ENCODE peak calls at places on chromosomes 13 and 19, in eight cellular contexts. One of them, this sample, is unnamed.
A peak's percentile ranks its signal among the peaks of the same experiment; 100 is the strongest.

GRCh38 chr19:38657633-38658222 is 10.3 kb downstream of the ACTN4 start:
- DNase-seq in keratinocyte: peak; percentile 96
- DNase-seq in aorta: no peak
- DNase-seq in CD8-positive, alpha-beta T cell: no peak
- DNase-seq in fibroblast of lung: peak; percentile 95
- DNase-seq in K562: no peak
- DNase-seq in thoracic aorta: no peak
- DNase-seq in PC-9: peak; percentile 100
- DNase-seq in this sample: no peak

GRCh38 chr13:40793339-40793738 is 3.9 kb downstream of the SLC25A15 start:
- DNase-seq in keratinocyte: no peak
- DNase-seq in aorta: no peak
- DNase-seq in CD8-positive, alpha-beta T cell: no peak
- DNase-seq in fibroblast of lung: no peak
- DNase-seq in K562: no peak
- DNase-seq in thoracic aorta: no peak
- DNase-seq in PC-9: no peak
- DNase-seq in this sample: no peak

GRCh38 chr19:10295305-10295846 is 5.6 kb downstream of the ICAM5 start:
- DNase-seq in keratinocyte: no peak
- DNase-seq in aorta: no peak
- DNase-seq in CD8-positive, alpha-beta T cell: peak; percentile 76
- DNase-seq in fibroblast of lung: no peak
- DNase-seq in K562: no peak
- DNase-seq in thoracic aorta: no peak
- DNase-seq in PC-9: no peak
- DNase-seq in this sample: peak; percentile 78

GRCh38 chr13:62760724-62761123 is 1345.1 kb upstream of the PCDH20 start:
- DNase-seq in keratinocyte: no peak
- DNase-seq in aorta: no peak
- DNase-seq in CD8-positive, alpha-beta T cell: no peak
- DNase-seq in fibroblast of lung: no peak
- DNase-seq in K562: no peak
- DNase-seq in thoracic aorta: no peak
- DNase-seq in PC-9: no peak
- DNase-seq in this sample: no peak

GRCh38 chr13:99165753-99166587 is 34.7 kb upstream of the UBAC2 start:
- DNase-seq in keratinocyte: no peak
- DNase-seq in aorta: no peak
- DNase-seq in CD8-positive, alpha-beta T cell: no peak
- DNase-seq in fibroblast of lung: no peak
- DNase-seq in K562: no peak
- DNase-seq in thoracic aorta: no peak
- DNase-seq in PC-9: no peak
- DNase-seq in this sample: no peak

GRCh38 chr19:47227347-47228167 is 3.4 kb downstream of the BBC3 start:
- DNase-seq in keratinocyte: no peak
- DNase-seq in aorta: peak; percentile 95
- DNase-seq in CD8-positive, alpha-beta T cell: peak; percentile 61
- DNase-seq in fibroblast of lung: peak; percentile 92
- DNase-seq in K562: peak; percentile 85
- DNase-seq in thoracic aorta: peak; percentile 74
- DNase-seq in PC-9: peak; percentile 86
- DNase-seq in this sample: peak; percentile 89

GRCh38 chr13:43303040-43303729 is 279.8 kb downstream of the DNAJC15 start:
- DNase-seq in keratinocyte: no peak
- DNase-seq in aorta: peak; percentile 78
- DNase-seq in CD8-positive, alpha-beta T cell: no peak
- DNase-seq in fibroblast of lung: peak; percentile 58
- DNase-seq in K562: no peak
- DNase-seq in thoracic aorta: no peak
- DNase-seq in PC-9: no peak
- DNase-seq in this sample: peak; percentile 33

GRCh38 chr19:3658004-3658822 is 31.6 kb upstream of the CACTIN start:
- DNase-seq in keratinocyte: no peak
- DNase-seq in aorta: no peak
- DNase-seq in CD8-positive, alpha-beta T cell: no peak
- DNase-seq in fibroblast of lung: no peak
- DNase-seq in K562: no peak
- DNase-seq in thoracic aorta: no peak
- DNase-seq in PC-9: no peak
- DNase-seq in this sample: no peak

GRCh38 chr19:16655727-16656126 is 4.2 kb downstream of the SMIM7 start:
- DNase-seq in keratinocyte: no peak
- DNase-seq in aorta: no peak
- DNase-seq in CD8-positive, alpha-beta T cell: no peak
- DNase-seq in fibroblast of lung: no peak
- DNase-seq in K562: no peak
- DNase-seq in thoracic aorta: no peak
- DNase-seq in PC-9: no peak
- DNase-seq in this sample: no peak

GRCh38 chr19:41927810-41928192 is 448 bp downstream of the ERFL start:
- DNase-seq in keratinocyte: no peak
- DNase-seq in aorta: no peak
- DNase-seq in CD8-positive, alpha-beta T cell: peak; percentile 69
- DNase-seq in fibroblast of lung: no peak
- DNase-seq in K562: peak; percentile 68
- DNase-seq in thoracic aorta: no peak
- DNase-seq in PC-9: no peak
- DNase-seq in this sample: peak; percentile 60

GRCh38 chr13:93244918-93245280 is 18.3 kb downstream of the GPC6 start:
- DNase-seq in keratinocyte: no peak
- DNase-seq in aorta: no peak
- DNase-seq in CD8-positive, alpha-beta T cell: no peak
- DNase-seq in fibroblast of lung: peak; percentile 86
- DNase-seq in K562: no peak
- DNase-seq in thoracic aorta: no peak
- DNase-seq in PC-9: peak; percentile 54
- DNase-seq in this sample: no peak

GRCh38 chr19:41872775-41873647 is 4.1 kb upstream of the CD79A start:
- DNase-seq in keratinocyte: no peak
- DNase-seq in aorta: peak; percentile 84
- DNase-seq in CD8-positive, alpha-beta T cell: peak; percentile 83
- DNase-seq in fibroblast of lung: peak; percentile 60
- DNase-seq in K562: peak; percentile 71
- DNase-seq in thoracic aorta: no peak
- DNase-seq in PC-9: peak; percentile 79
- DNase-seq in this sample: peak; percentile 92

GRCh38 chr13:25493930-25494707 is 122.3 kb downstream of the ATP8A2 start:
- DNase-seq in keratinocyte: no peak
- DNase-seq in aorta: no peak
- DNase-seq in CD8-positive, alpha-beta T cell: no peak
- DNase-seq in fibroblast of lung: no peak
- DNase-seq in K562: no peak
- DNase-seq in thoracic aorta: no peak
- DNase-seq in PC-9: no peak
- DNase-seq in this sample: no peak

GRCh38 chr19:29393915-29394460 is 131.8 kb upstream of the VSTM2B start:
- DNase-seq in keratinocyte: no peak
- DNase-seq in aorta: no peak
- DNase-seq in CD8-positive, alpha-beta T cell: no peak
- DNase-seq in fibroblast of lung: no peak
- DNase-seq in K562: no peak
- DNase-seq in thoracic aorta: no peak
- DNase-seq in PC-9: no peak
- DNase-seq in this sample: no peak

GRCh38 chr19:47863514-47863936 is 4.5 kb downstream of the TPRX2 start:
- DNase-seq in keratinocyte: peak; percentile 5
- DNase-seq in aorta: peak; percentile 97
- DNase-seq in CD8-positive, alpha-beta T cell: peak; percentile 90
- DNase-seq in fibroblast of lung: peak; percentile 47
- DNase-seq in K562: peak; percentile 89
- DNase-seq in thoracic aorta: peak; percentile 11
- DNase-seq in PC-9: peak; percentile 56
- DNase-seq in this sample: peak; percentile 76

GRCh38 chr13:97018029-97018819 is 23.9 kb upstream of the OXGR1 start:
- DNase-seq in keratinocyte: peak; percentile 9
- DNase-seq in aorta: no peak
- DNase-seq in CD8-positive, alpha-beta T cell: no peak
- DNase-seq in fibroblast of lung: peak; percentile 49
- DNase-seq in K562: peak; percentile 16
- DNase-seq in thoracic aorta: no peak
- DNase-seq in PC-9: peak; percentile 57
- DNase-seq in this sample: no peak

GRCh38 chr19:19633711-19634515 is 5.9 kb upstream of the LPAR2 start:
- DNase-seq in keratinocyte: no peak
- DNase-seq in aorta: no peak
- DNase-seq in CD8-positive, alpha-beta T cell: no peak
- DNase-seq in fibroblast of lung: no peak
- DNase-seq in K562: no peak
- DNase-seq in thoracic aorta: no peak
- DNase-seq in PC-9: no peak
- DNase-seq in this sample: no peak

GRCh38 chr19:45251452-45252354 is 632 bp downstream of the MARK4 start:
- DNase-seq in keratinocyte: no peak
- DNase-seq in aorta: no peak
- DNase-seq in CD8-positive, alpha-beta T cell: no peak
- DNase-seq in fibroblast of lung: no peak
- DNase-seq in K562: peak; percentile 48
- DNase-seq in thoracic aorta: no peak
- DNase-seq in PC-9: no peak
- DNase-seq in this sample: no peak

GRCh38 chr19:21908066-21908465 is 72.1 kb upstream of the ZNF43 start:
- DNase-seq in keratinocyte: no peak
- DNase-seq in aorta: no peak
- DNase-seq in CD8-positive, alpha-beta T cell: no peak
- DNase-seq in fibroblast of lung: no peak
- DNase-seq in K562: no peak
- DNase-seq in thoracic aorta: no peak
- DNase-seq in PC-9: no peak
- DNase-seq in this sample: no peak

GRCh38 chr13:107203146-107203847 is 635.4 kb upstream of the ARGLU1 start:
- DNase-seq in keratinocyte: no peak
- DNase-seq in aorta: no peak
- DNase-seq in CD8-positive, alpha-beta T cell: no peak
- DNase-seq in fibroblast of lung: peak; percentile 9
- DNase-seq in K562: no peak
- DNase-seq in thoracic aorta: no peak
- DNase-seq in PC-9: no peak
- DNase-seq in this sample: no peak

GRCh38 chr19:38004505-38005223 is 97.7 kb downstream of the SIPA1L3 start:
- DNase-seq in keratinocyte: peak; percentile 95
- DNase-seq in aorta: peak; percentile 87
- DNase-seq in CD8-positive, alpha-beta T cell: no peak
- DNase-seq in fibroblast of lung: peak; percentile 96
- DNase-seq in K562: peak; percentile 78
- DNase-seq in thoracic aorta: peak; percentile 71
- DNase-seq in PC-9: no peak
- DNase-seq in this sample: peak; percentile 63

GRCh38 chr13:76904507-76904906 is 18.3 kb upstream of the KCTD12 start:
- DNase-seq in keratinocyte: no peak
- DNase-seq in aorta: no peak
- DNase-seq in CD8-positive, alpha-beta T cell: no peak
- DNase-seq in fibroblast of lung: no peak
- DNase-seq in K562: no peak
- DNase-seq in thoracic aorta: no peak
- DNase-seq in PC-9: no peak
- DNase-seq in this sample: no peak

GRCh38 chr19:15296353-15296752 is 36.0 kb downstream of the BRD4 start:
- DNase-seq in keratinocyte: no peak
- DNase-seq in aorta: no peak
- DNase-seq in CD8-positive, alpha-beta T cell: no peak
- DNase-seq in fibroblast of lung: no peak
- DNase-seq in K562: no peak
- DNase-seq in thoracic aorta: no peak
- DNase-seq in PC-9: no peak
- DNase-seq in this sample: no peak
- H3K4me1 ChIP-seq in keratinocyte: peaks cover 81% of the 10 kb centered on the region
- H3K4me1 ChIP-seq in aorta: peaks cover 17% of the 10 kb centered on the region
- H3K4me1 ChIP-seq in CD8-positive, alpha-beta T cell: peaks cover 89% of the 10 kb centered on the region
- H3K4me1 ChIP-seq in fibroblast of lung: peaks cover 59% of the 10 kb centered on the region
- H3K4me1 ChIP-seq in K562: peaks cover 7% of the 10 kb centered on the region
- H3K4me1 ChIP-seq in thoracic aorta: peaks cover 100% of the 10 kb centered on the region
- H3K4me1 ChIP-seq in PC-9: peaks cover 48% of the 10 kb centered on the region
- H3K4me1 ChIP-seq in this sample: peaks cover 66% of the 10 kb centered on the region

DNA sequence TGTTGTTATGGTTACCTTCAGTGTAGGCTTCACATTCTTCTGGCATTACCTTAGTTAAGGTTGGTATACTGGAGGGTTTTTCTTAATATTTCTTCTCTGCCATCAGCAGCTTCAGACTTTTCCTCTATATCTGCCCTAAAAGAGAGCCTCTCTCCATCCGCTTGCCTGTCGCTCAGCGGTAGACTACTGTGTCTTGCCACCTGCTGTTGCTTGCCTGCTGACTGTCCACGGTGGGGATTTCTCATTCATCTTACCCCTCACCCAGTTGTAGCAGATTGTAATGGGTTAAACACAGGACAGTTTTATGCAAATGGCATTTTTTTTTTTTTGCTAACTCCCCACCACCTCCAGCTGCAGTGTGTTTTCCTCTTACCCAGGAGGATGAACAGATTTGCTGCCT is 577.2 kb downstream of the SLITRK5 start:
- DNase-seq in keratinocyte: no peak
- DNase-seq in aorta: no peak
- DNase-seq in CD8-positive, alpha-beta T cell: no peak
- DNase-seq in fibroblast of lung: no peak
- DNase-seq in K562: no peak
- DNase-seq in thoracic aorta: no peak
- DNase-seq in PC-9: no peak
- DNase-seq in this sample: no peak
- H3K4me3 ChIP-seq in keratinocyte: no peak overlapping the region
- H3K4me3 ChIP-seq in aorta: no peak overlapping the region
- H3K4me3 ChIP-seq in CD8-positive, alpha-beta T cell: no peak overlapping the region
- H3K4me3 ChIP-seq in fibroblast of lung: no peak overlapping the region
- H3K4me3 ChIP-seq in K562: no peak overlapping the region
- H3K4me3 ChIP-seq in thoracic aorta: no peak overlapping the region
- H3K4me3 ChIP-seq in PC-9: no peak overlapping the region
- H3K4me3 ChIP-seq in this sample: no peak overlapping the region

DNA sequence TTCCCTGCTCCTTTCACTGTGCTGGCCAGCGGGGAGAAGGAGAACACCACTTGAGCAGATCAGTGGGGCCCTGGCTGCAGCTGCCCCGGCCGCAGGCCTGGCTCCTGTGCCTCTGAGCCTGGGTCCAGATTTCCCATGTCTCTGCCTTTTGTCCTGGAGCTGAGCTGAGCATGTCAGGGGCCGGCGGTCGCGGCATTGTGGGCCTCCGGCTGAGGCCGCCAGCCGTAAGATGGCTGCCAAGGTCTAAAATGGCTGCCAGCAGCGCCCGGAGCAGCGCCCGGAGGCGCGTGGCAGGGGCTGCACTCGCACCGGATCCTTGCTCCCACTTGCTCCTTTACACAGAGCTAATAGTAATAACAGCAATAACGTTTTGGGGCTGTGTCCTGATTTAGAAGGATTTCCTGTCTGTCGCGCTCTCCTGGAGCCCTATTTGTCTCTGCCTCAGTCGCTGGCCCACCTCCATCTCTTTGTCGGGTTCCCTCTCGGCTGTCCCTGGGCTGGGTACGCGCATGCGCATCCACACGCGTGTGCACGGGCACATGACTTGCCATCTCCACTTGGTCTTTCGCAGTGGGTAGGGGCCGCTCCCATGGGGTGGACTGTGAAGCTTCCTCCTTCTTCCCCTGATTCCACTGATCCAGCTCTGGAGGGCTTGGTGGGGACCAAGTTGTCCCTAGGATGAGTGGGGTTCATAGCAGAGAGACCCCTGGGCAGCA is 32.1 kb downstream of the LYL1 start:
- DNase-seq in keratinocyte: no peak
- DNase-seq in aorta: no peak
- DNase-seq in CD8-positive, alpha-beta T cell: no peak
- DNase-seq in fibroblast of lung: no peak
- DNase-seq in K562: no peak
- DNase-seq in thoracic aorta: no peak
- DNase-seq in PC-9: no peak
- DNase-seq in this sample: no peak
- H3K4me1 ChIP-seq in keratinocyte: no peaks in the 10 kb centered on the region
- H3K4me1 ChIP-seq in aorta: no peaks in the 10 kb centered on the region
- H3K4me1 ChIP-seq in CD8-positive, alpha-beta T cell: no peaks in the 10 kb centered on the region
- H3K4me1 ChIP-seq in fibroblast of lung: peaks cover 6% of the 10 kb centered on the region
- H3K4me1 ChIP-seq in K562: peaks cover 80% of the 10 kb centered on the region
- H3K4me1 ChIP-seq in thoracic aorta: peaks cover 95% of the 10 kb centered on the region
- H3K4me1 ChIP-seq in PC-9: no peaks in the 10 kb centered on the region
- H3K4me1 ChIP-seq in this sample: peaks cover 15% of the 10 kb centered on the region

GRCh38 chr19:522726-523125 is 8.8 kb upstream of the CDC34 start:
- DNase-seq in keratinocyte: no peak
- DNase-seq in aorta: no peak
- DNase-seq in CD8-positive, alpha-beta T cell: no peak
- DNase-seq in fibroblast of lung: no peak
- DNase-seq in K562: no peak
- DNase-seq in thoracic aorta: no peak
- DNase-seq in PC-9: no peak
- DNase-seq in this sample: no peak
- H3K4me3 ChIP-seq in keratinocyte: no peak overlapping the region
- H3K4me3 ChIP-seq in aorta: no peak overlapping the region
- H3K4me3 ChIP-seq in CD8-positive, alpha-beta T cell: no peak overlapping the region
- H3K4me3 ChIP-seq in fibroblast of lung: no peak overlapping the region
- H3K4me3 ChIP-seq in K562: no peak overlapping the region
- H3K4me3 ChIP-seq in thoracic aorta: no peak overlapping the region
- H3K4me3 ChIP-seq in PC-9: no peak overlapping the region
- H3K4me3 ChIP-seq in this sample: no peak overlapping the region